ENCODE peak calls at places on chromosomes 5 and 9, in four cellular contexts. U is GM12878, Q is K562, V is H1. D is an unnamed sample.

GRCh38 chr5:74543162-74543995 is 97.1 kb downstream of the ENC1 start:
- DNase-seq in Q (peak), U (no peak), V (no peak), D (peak)

GRCh38 chr9:98944130-98945074 is 695 bp downstream of the COL15A1 start:
- DNase-seq in Q (no peak), V (peak), U (no peak), D (peak)

GRCh38 chr5:5585751-5586341 is 163.4 kb downstream of the ICE1 start:
- DNase-seq in U (no peak), Q (no peak), V (no peak), D (no peak)

GRCh38 chr9:128786681-128787582 is at the start of gene TBC1D13:
- DNase-seq in U (peak), V (peak), Q (peak), D (peak)

GRCh38 chr5:179858241-179858585 is 404 bp downstream of the MRNIP start:
- DNase-seq in Q (peak), V (peak), U (peak), D (peak)

GRCh38 chr9:137387891-137388560 is 34.9 kb downstream of the EXD3 start:
- DNase-seq in V (no peak), Q (no peak), U (no peak), D (no peak)

GRCh38 chr5:37839441-37840035 is 303 bp downstream of the GDNF start:
- DNase-seq in Q (no peak), V (peak), U (no peak), D (peak)

GRCh38 chr9:101514056-101514455 is 19.6 kb upstream of the RNF20 start:
- DNase-seq in Q (no peak), U (no peak), V (no peak), D (no peak)

GRCh38 chr5:177310757-177311173 is 933 bp downstream of the MXD3 start:
- DNase-seq in V (no peak), U (no peak), Q (peak), D (no peak)

GRCh38 chr9:138022756-138023393 is 145.3 kb downstream of the CACNA1B start:
- DNase-seq in Q (no peak), U (no peak), V (peak), D (no peak)

GRCh38 chr9:23784962-23785361 is 41.1 kb downstream of the ELAVL2 start:
- DNase-seq in U (no peak), Q (no peak), V (no peak), D (no peak)

GRCh38 chr5:139635191-139635590 is 13.0 kb upstream of the CXXC5 start:
- DNase-seq in Q (no peak), V (no peak), U (no peak), D (no peak)

GRCh38 chr9:136599811-136600660 is 54.2 kb upstream of the NOTCH1 start:
- DNase-seq in Q (no peak), U (no peak), V (no peak), D (no peak)

GRCh38 chr5:39699164-39699563 is 274.4 kb upstream of the DAB2 start:
- DNase-seq in U (no peak), Q (no peak), V (no peak), D (no peak)

GRCh38 chr9:36560813-36561212 is 11.9 kb upstream of the MELK start:
- DNase-seq in V (no peak), Q (no peak), U (no peak), D (no peak)

GRCh38 chr9:6581266-6581665 is 64.3 kb downstream of the GLDC start:
- DNase-seq in U (no peak), Q (no peak), V (no peak), D (no peak)

GRCh38 chr5:172870261-172870806 is 36.3 kb downstream of the ERGIC1 start:
- DNase-seq in U (no peak), Q (no peak), V (no peak), D (no peak)

GRCh38 chr9:132181796-132182521 is 20.1 kb downstream of the NTNG2 start:
- DNase-seq in V (no peak), Q (no peak), U (no peak), D (peak)

GRCh38 chr5:763397-763796 is 21.1 kb downstream of the ZDHHC11B start:
- DNase-seq in Q (no peak), V (no peak), U (no peak), D (peak)

GRCh38 chr9:133238851-133239532 is 29.9 kb upstream of the OBP2B start:
- DNase-seq in Q (peak), U (no peak), V (peak), D (peak)

GRCh38 chr5:131272365-131273123 is 8.7 kb downstream of the CDC42SE2 start:
- DNase-seq in U (no peak), V (no peak), Q (no peak), D (no peak)

GRCh38 chr9:682633-683508 is 158.6 kb upstream of the DMRT1 start:
- DNase-seq in V (no peak), U (no peak), Q (no peak), D (no peak)

GRCh38 chr5:173772407-173773059 is 115.6 kb upstream of the CPEB4 start:
- DNase-seq in V (no peak), U (no peak), Q (peak), D (no peak)

GRCh38 chr5:93596310-93596675 is 13.3 kb downstream of the NR2F1 start:
- DNase-seq in U (no peak), V (no peak), Q (no peak), D (no peak)

GRCh38 chr9:124950050-124950718 is 9.3 kb upstream of the GOLGA1 start:
- DNase-seq in Q (no peak), V (no peak), U (no peak), D (no peak)

DNA sequence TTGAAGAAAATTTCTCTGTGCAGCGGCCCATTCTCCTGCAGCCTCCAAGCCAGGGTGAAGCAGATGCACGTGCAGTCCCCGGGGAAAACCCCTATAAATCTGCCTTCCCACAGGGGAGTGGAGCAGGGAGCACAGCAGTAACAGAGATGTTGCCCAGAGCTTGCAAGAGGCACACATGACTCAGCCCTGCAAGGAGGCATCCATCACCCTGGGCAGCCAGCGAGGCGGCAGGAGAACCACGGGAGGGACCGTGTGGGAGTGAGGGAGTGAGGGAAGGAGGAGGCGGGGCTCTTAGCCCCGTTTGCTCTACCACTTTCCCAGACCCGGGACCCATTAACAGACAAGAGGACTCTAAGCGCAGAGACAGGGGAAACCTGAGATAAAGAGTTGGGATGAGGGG is 96.2 kb upstream of the ARAP3 start:
- DNase-seq in V (no peak), U (no peak), Q (no peak), D (no peak)
- TF ChIP-seq YY1 in V (no peak), U (no peak), Q (no peak), D (no peak)

GRCh38 chr5:88830567-88830966 is 52.4 kb downstream of the MEF2C start:
- DNase-seq in V (no peak), Q (no peak), U (no peak), D (no peak)

GRCh38 chr5:88826959-88827585 is 55.9 kb downstream of the MEF2C start:
- DNase-seq in Q (peak), U (peak), V (no peak), D (no peak)

GRCh38 chr5:88829773-88830172 is 53.2 kb downstream of the MEF2C start:
- DNase-seq in U (no peak), Q (no peak), V (no peak), D (no peak)

GRCh38 chr5:88827997-88828396 is 55.0 kb downstream of the MEF2C start:
- DNase-seq in Q (no peak), U (no peak), V (no peak), D (no peak)

DNA sequence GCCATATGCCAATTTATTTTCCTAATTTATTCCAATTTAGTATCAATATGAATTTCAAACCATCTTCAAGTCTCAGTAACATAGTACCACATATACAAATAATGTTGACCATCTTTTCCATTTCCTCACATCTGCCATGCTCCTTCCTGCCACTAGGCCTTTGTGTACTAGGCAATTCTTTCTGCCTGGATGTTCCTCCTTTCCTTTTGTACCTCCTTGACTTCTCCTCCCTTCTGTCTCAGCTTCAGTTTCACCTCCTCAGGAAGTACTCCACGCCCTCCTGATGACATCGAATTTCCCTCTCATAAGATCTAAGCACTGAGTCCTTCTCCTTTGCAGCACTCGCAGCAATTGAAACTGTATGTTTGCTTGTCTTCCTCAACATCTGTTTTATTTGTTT is 53.9 kb downstream of the MEF2C start:
- DNase-seq in U (no peak), V (no peak), Q (peak), D (no peak)
- TF ChIP-seq NRF1 in U (no peak), V (no peak), Q (no peak), D (no peak)

GRCh38 chr5:138523406-138523805 is 19.6 kb downstream of the ETF1 start:
- DNase-seq in Q (no peak), V (no peak), U (no peak), D (no peak)

GRCh38 chr5:138515571-138516275 is 27.3 kb downstream of the ETF1 start:
- DNase-seq in U (no peak), V (no peak), Q (no peak), D (no peak)

GRCh38 chr5:138517437-138517836 is 25.6 kb downstream of the ETF1 start:
- DNase-seq in U (no peak), Q (no peak), V (no peak), D (no peak)

DNA sequence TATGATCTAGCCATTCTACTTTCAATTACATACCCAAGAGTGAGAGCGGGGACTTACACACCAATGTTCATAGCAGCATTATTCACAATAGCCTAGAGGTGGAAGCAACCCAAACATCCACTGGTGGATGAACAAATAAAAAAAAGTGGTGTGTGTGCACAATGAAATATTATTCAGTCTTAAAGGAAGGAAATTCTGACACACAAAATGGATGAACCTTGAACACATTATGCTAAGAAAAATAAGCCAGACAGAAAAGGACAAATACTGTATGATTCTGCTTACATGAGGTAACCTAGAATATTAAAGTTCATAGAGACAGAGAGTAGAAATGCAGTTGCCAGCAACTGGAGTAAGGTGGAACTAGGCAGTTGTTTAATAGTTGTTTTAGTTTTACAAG is 22.1 kb downstream of the ETF1 start:
- DNase-seq in U (no peak), V (no peak), Q (no peak), D (no peak)
- TF ChIP-seq YY1 in U (no peak), V (no peak), Q (no peak), D (no peak)

GRCh38 chr5:142952236-142952635 is 182.1 kb downstream of the ARHGAP26 start:
- DNase-seq in Q (no peak), V (no peak), U (no peak), D (no peak)
- TF ChIP-seq NRF1 in Q (no peak), V (no peak), U (no peak), D (no peak)

D was measured in SK-N-SH.